ENCODE peak calls at places on chromosomes 13 and 19, in four cellular contexts. Z is upper lobe of left lung, H is K562, D is HCT116. V is an unnamed sample.

GRCh38 chr19:19057720-19058119 is 6.1 kb upstream of the SLC25A42 start:
- ATAC-seq in Z (no peak), H (no peak), D (no peak), V (no peak)

GRCh38 chr13:96617528-96617927 is 376.7 kb downstream of the OXGR1 start:
- ATAC-seq in Z (no peak), H (no peak), D (no peak), V (no peak)

GRCh38 chr19:18473706-18474087 is 35.8 kb upstream of the ISYNA1 start:
- ATAC-seq in Z (no peak), H (no peak), D (no peak), V (no peak)

GRCh38 chr19:19458110-19458816 is 52.8 kb downstream of the GATAD2A start:
- ATAC-seq in Z (no peak), H (no peak), D (no peak), V (no peak)

GRCh38 chr19:35019144-35019543 is 11.1 kb upstream of the SCN1B start:
- ATAC-seq in Z (no peak), H (no peak), D (no peak), V (no peak)

GRCh38 chr19:19447536-19448237 is 42.2 kb downstream of the GATAD2A start:
- ATAC-seq in Z (no peak), H (no peak), D (no peak), V (no peak)

GRCh38 chr19:13794388-13794751 is 873 bp upstream of the ZSWIM4 start:
- ATAC-seq in Z (peak), H (no peak), D (no peak), V (peak)

GRCh38 chr13:114196629-114197028 is 17.6 kb downstream of the CFAP97D2 start:
- ATAC-seq in Z (peak), H (no peak), D (no peak), V (no peak)

GRCh38 chr19:11465605-11466004 is 15.2 kb downstream of the ELAVL3 start:
- ATAC-seq in Z (peak), H (no peak), D (no peak), V (no peak)

GRCh38 chr13:35475960-35476943 is at the start of gene MAB21L1:
- ATAC-seq in Z (no peak), H (no peak), D (no peak), V (no peak)

GRCh38 chr19:52959613-52960295 is 2.9 kb downstream of the ZNF816 start:
- ATAC-seq in Z (no peak), H (no peak), D (no peak), V (no peak)

GRCh38 chr13:95067303-95067702 is 233.9 kb downstream of the ABCC4 start:
- ATAC-seq in Z (no peak), H (no peak), D (no peak), V (no peak)

GRCh38 chr13:98992355-98992754 is 14.5 kb upstream of the DOCK9 start:
- ATAC-seq in Z (no peak), H (no peak), D (no peak), V (no peak)

GRCh38 chr13:110615322-110616102 is at the start of gene NAXD:
- ATAC-seq in Z (peak), H (peak), D (peak), V (peak)

GRCh38 chr19:45670670-45671453 is 2.8 kb downstream of the GIPR start:
- ATAC-seq in Z (peak), H (peak), D (peak), V (peak)

GRCh38 chr19:57829316-57829715 is 783 bp upstream of the ZNF587B start:
- ATAC-seq in Z (no peak), H (no peak), D (no peak), V (no peak)

GRCh38 chr19:7413629-7414028 is 64.9 kb downstream of the ARHGEF18 start:
- ATAC-seq in Z (no peak), H (no peak), D (no peak), V (no peak)

GRCh38 chr13:31346891-31347290 is 147.1 kb downstream of the B3GLCT start:
- ATAC-seq in Z (no peak), H (no peak), D (no peak), V (no peak)

GRCh38 chr13:114177245-114178010 is 1.6 kb upstream of the CFAP97D2 start:
- ATAC-seq in Z (no peak), H (no peak), D (no peak), V (no peak)

GRCh38 chr13:106348032-106348431 is 187.4 kb downstream of the EFNB2 start:
- ATAC-seq in Z (no peak), H (no peak), D (peak), V (no peak)

GRCh38 chr13:77448689-77449088 is 86.8 kb upstream of the SCEL start:
- ATAC-seq in Z (no peak), H (peak), D (no peak), V (no peak)

GRCh38 chr19:36392916-36393673 is 14.1 kb upstream of the ZFP14 start:
- ATAC-seq in Z (no peak), H (no peak), D (no peak), V (no peak)

GRCh38 chr19:32368781-32369180 is 23.4 kb downstream of the ZNF507 start:
- ATAC-seq in Z (no peak), H (no peak), D (no peak), V (no peak)

GRCh38 chr13:49098198-49098597 is 121.9 kb upstream of the MLNR start:
- ATAC-seq in Z (peak), H (no peak), D (peak), V (peak)

GRCh38 chr19:29708553-29709439 is 6.3 kb downstream of the C19orf12 start:
- ATAC-seq in Z (no peak), H (no peak), D (no peak), V (peak)

GRCh38 chr19:17103177-17103576 is 27.6 kb downstream of the MYO9B start:
- ATAC-seq in Z (no peak), H (peak), D (peak), V (no peak)

GRCh38 chr13:73803997-73804396 is 330.2 kb downstream of the KLF12 start:
- ATAC-seq in Z (no peak), H (no peak), D (peak), V (no peak)

GRCh38 chr19:51293571-51294210 is 17.8 kb upstream of the IGLON5 start:
- ATAC-seq in Z (no peak), H (no peak), D (no peak), V (no peak)

GRCh38 chr13:49840266-49840665 is 47.8 kb upstream of the KPNA3 start:
- ATAC-seq in Z (no peak), H (peak), D (no peak), V (no peak)

GRCh38 chr19:37931941-37932655 is 25.1 kb downstream of the SIPA1L3 start:
- ATAC-seq in Z (peak), H (no peak), D (peak), V (peak)

GRCh38 chr13:94710881-94711560 is 1.3 kb downstream of the SOX21 start:
- ATAC-seq in Z (no peak), H (peak), D (peak), V (no peak)

GRCh38 chr13:109867766-109868165 is 81.4 kb upstream of the IRS2 start:
- ATAC-seq in Z (no peak), H (no peak), D (no peak), V (no peak)

GRCh38 chr13:79941752-79942151 is 399.2 kb downstream of the SPRY2 start:
- ATAC-seq in Z (no peak), H (no peak), D (no peak), V (no peak)

DNA sequence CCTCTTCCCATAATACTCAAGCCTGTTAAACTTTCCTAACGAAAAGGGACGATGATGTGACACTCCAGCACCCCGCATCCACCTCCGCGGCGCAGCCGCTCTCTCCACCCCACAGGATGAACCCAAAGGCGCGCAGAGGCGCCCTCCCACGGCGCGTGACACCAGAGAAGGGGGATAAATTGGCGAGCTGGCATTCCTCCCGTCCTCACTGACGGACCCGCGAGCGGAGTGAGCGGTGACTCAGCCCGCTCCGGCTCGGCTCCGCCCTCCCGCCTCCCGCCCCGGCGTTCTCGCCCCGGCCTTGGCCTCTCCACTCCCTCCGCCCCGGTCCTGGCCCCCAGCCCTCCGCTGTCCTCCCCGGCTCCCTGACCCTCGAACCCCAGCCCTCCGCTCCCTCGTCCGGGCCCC is 590 bp downstream of the TUBGCP3 start:
- ATAC-seq in Z (peak), H (peak), D (peak), V (peak)
- TF ChIP-seq POLR2AphosphoS5 in Z (no peak), H (no peak), D (peak), V (peak)

GRCh38 chr13:46866150-46866549 is 30.7 kb downstream of the HTR2A start:
- ATAC-seq in Z (peak), H (no peak), D (peak), V (peak)
- TF ChIP-seq POLR2AphosphoS5 in Z (no peak), H (no peak), D (no peak), V (no peak)

GRCh38 chr19:1261863-1262686 is 7.1 kb upstream of the CIRBP start:
- ATAC-seq in Z (peak), H (no peak), D (peak), V (peak)
- TF ChIP-seq POLR2AphosphoS5 in Z (peak), H (no peak), D (peak), V (peak)

DNA sequence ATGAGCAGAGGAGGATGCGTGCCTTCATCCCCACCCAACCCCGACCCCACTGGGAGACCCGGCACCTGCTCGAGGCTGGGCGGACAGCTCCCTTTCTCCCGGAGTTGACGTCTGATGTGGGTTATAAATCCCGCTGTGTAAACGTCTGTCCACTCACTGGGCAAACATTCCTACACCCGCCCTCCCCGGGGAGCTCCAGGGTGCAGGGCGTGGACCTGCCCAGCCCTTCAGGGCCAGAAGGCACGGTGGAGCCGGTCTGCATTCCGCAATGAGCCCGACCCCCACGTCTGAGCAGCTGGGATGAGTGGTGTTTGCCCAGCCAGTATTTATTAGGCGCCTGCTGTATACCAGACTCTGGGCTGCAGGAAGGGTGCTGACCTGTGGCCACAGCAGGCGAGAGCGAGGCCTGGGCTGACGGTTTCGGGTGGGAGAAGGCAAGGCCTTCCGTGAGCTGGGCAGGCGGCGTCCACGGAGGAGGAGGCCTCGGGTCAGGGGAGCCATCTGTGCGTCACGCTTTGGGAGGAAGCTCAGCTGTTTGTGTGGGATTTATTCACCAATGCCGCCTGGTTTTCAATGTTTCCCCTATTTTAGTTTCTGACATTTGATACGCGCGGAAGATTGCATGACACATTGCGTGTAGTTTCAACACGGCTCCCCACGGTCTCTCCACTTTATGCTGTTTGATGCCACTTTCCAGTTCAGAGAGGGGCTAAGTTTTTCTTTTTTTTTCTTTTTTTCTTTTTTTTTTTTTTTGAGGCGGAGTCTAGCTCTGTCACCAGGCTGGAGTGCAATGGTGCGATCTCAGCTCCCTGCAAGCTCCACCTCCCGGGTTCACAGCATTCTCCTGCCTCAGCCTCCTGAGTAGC is 2.0 kb downstream of the MISP start:
- ATAC-seq in Z (peak), H (no peak), D (peak), V (peak)
- TF ChIP-seq POLR2AphosphoS5 in Z (no peak), H (no peak), D (peak), V (no peak)

GRCh38 chr19:55549500-55550320 is 4.4 kb upstream of the SBK3 start:
- ATAC-seq in Z (peak), H (peak), D (peak), V (peak)
- TF ChIP-seq POLR2AphosphoS5 in Z (no peak), H (no peak), D (no peak), V (peak)

DNA sequence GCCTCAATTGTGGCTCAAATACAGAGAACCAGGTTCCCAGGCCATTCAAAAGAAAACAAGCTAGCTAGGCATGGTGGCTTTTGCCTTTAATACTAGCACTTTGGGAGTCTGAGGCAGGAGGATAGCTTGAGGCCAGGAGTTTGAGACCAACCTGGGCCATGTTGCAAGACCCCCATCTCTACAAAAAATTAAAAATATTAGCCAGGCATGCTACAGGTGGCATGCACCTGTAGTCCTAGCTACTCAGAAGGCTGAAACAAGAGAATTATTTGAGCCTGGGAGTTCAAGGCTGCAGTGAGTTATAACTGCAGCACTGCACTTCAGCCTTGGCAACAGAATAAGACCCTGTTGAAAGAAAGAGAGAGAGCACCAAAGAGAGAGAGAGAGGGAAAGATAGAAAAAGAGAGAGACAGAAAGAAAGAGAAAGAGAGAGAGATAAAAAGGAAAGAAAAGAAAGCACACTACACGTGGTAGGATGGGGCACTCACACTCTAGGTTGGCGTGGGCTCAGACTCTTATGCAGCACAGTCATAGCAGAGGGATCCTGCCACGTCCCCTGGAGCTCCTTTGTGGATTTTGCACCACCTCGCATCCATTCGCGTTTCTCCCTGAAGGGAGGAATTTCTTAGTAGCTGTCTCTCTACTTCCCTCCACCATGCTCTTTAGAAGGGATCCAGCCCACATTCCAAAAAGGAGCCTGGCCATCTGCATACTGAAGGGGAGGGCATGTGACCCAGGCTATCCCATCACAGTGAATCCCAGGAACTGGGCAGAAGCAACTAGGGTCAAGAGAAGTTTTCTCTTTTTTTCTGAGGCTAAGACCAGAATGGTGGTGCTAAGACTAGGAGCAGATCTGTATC is 789.9 kb downstream of the UQCRFS1 start:
- ATAC-seq in Z (no peak), H (no peak), D (no peak), V (no peak)
- TF ChIP-seq POLR2AphosphoS5 in Z (no peak), H (no peak), D (no peak), V (no peak)